ENCODE peak calls at places on chromosomes 2 and 18, in four cellular contexts. One of them, this sample, is unnamed. For H3K4me1, the result is how much of the 10 kb centered on the place peaks cover.

GRCh38 chr2:231886071-231886681 is 40.0 kb downstream of the NPPC start:
- DNase-seq in GM23338: no peak
- DNase-seq in mammary epithelial cell: no peak
- DNase-seq in right cardiac atrium: no peak
- DNase-seq in this sample: no peak

GRCh38 chr2:188245230-188245629 is 46.4 kb upstream of the GULP1 start:
- DNase-seq in mammary epithelial cell: peak
- DNase-seq in right cardiac atrium: no peak
- DNase-seq in GM23338: no peak
- DNase-seq in this sample: no peak

GRCh38 chr2:43218550-43219382 is 7.6 kb downstream of the ZFP36L2 start:
- DNase-seq in right cardiac atrium: peak
- DNase-seq in GM23338: peak
- DNase-seq in mammary epithelial cell: peak
- DNase-seq in this sample: peak

GRCh38 chr2:176080540-176081355 is 3.0 kb downstream of the EVX2 start:
- DNase-seq in GM23338: peak
- DNase-seq in mammary epithelial cell: no peak
- DNase-seq in right cardiac atrium: no peak
- DNase-seq in this sample: peak

GRCh38 chr2:11598228-11598731 is 64.4 kb downstream of the GREB1 start:
- DNase-seq in GM23338: no peak
- DNase-seq in right cardiac atrium: no peak
- DNase-seq in mammary epithelial cell: no peak
- DNase-seq in this sample: no peak

GRCh38 chr2:8452296-8452695 is 229.6 kb upstream of the ID2 start:
- DNase-seq in GM23338: no peak
- DNase-seq in right cardiac atrium: no peak
- DNase-seq in mammary epithelial cell: no peak
- DNase-seq in this sample: no peak

GRCh38 chr2:231357048-231357447 is 38.5 kb upstream of the B3GNT7 start:
- DNase-seq in GM23338: no peak
- DNase-seq in right cardiac atrium: no peak
- DNase-seq in mammary epithelial cell: no peak
- DNase-seq in this sample: no peak

GRCh38 chr2:170848587-170848986 is 31.9 kb downstream of the GAD1 start:
- DNase-seq in GM23338: no peak
- DNase-seq in mammary epithelial cell: peak
- DNase-seq in right cardiac atrium: no peak
- DNase-seq in this sample: no peak

GRCh38 chr18:63208676-63209075 is 110.9 kb downstream of the BCL2 start:
- DNase-seq in mammary epithelial cell: no peak
- DNase-seq in right cardiac atrium: no peak
- DNase-seq in GM23338: no peak
- DNase-seq in this sample: no peak

GRCh38 chr2:143513081-143513480 is 383.9 kb downstream of the ARHGAP15 start:
- DNase-seq in right cardiac atrium: peak
- DNase-seq in mammary epithelial cell: peak
- DNase-seq in GM23338: peak
- DNase-seq in this sample: peak

GRCh38 chr18:74745658-74746403 is 148.2 kb downstream of the ZNF407 start:
- DNase-seq in GM23338: no peak
- DNase-seq in right cardiac atrium: no peak
- DNase-seq in mammary epithelial cell: peak
- DNase-seq in this sample: no peak

GRCh38 chr18:35143615-35144596 is 96.9 kb upstream of the ZNF397 start:
- DNase-seq in right cardiac atrium: no peak
- DNase-seq in GM23338: peak
- DNase-seq in mammary epithelial cell: peak
- DNase-seq in this sample: peak

GRCh38 chr2:173630425-173631122 is 275.9 kb downstream of the CDCA7 start:
- DNase-seq in right cardiac atrium: no peak
- DNase-seq in mammary epithelial cell: no peak
- DNase-seq in GM23338: no peak
- DNase-seq in this sample: no peak

GRCh38 chr18:42614619-42615293 is 500.7 kb downstream of the RIT2 start:
- DNase-seq in right cardiac atrium: peak
- DNase-seq in GM23338: no peak
- DNase-seq in mammary epithelial cell: no peak
- DNase-seq in this sample: no peak

GRCh38 chr18:69889009-69889408 is 58.7 kb downstream of the CD226 start:
- DNase-seq in GM23338: no peak
- DNase-seq in mammary epithelial cell: no peak
- DNase-seq in right cardiac atrium: no peak
- DNase-seq in this sample: no peak

GRCh38 chr2:175709248-175709647 is 292.8 kb downstream of the LNPK start:
- DNase-seq in mammary epithelial cell: no peak
- DNase-seq in right cardiac atrium: no peak
- DNase-seq in GM23338: peak
- DNase-seq in this sample: no peak

GRCh38 chr2:53848062-53848461 is 11.7 kb downstream of the GPR75 start:
- DNase-seq in GM23338: no peak
- DNase-seq in right cardiac atrium: no peak
- DNase-seq in mammary epithelial cell: no peak
- DNase-seq in this sample: no peak

GRCh38 chr2:73070651-73071451 is 661 bp downstream of the SFXN5 start:
- DNase-seq in right cardiac atrium: peak
- DNase-seq in mammary epithelial cell: peak
- DNase-seq in GM23338: peak
- DNase-seq in this sample: peak

GRCh38 chr2:95074663-95075439 is 46.8 kb downstream of the MRPS5 start:
- DNase-seq in right cardiac atrium: no peak
- DNase-seq in GM23338: no peak
- DNase-seq in mammary epithelial cell: no peak
- DNase-seq in this sample: no peak

GRCh38 chr2:8511868-8512612 is 169.8 kb upstream of the ID2 start:
- DNase-seq in GM23338: no peak
- DNase-seq in right cardiac atrium: no peak
- DNase-seq in mammary epithelial cell: no peak
- DNase-seq in this sample: no peak

GRCh38 chr18:2411381-2411977 is 159.8 kb downstream of the METTL4 start:
- DNase-seq in right cardiac atrium: no peak
- DNase-seq in GM23338: no peak
- DNase-seq in mammary epithelial cell: peak
- DNase-seq in this sample: no peak

GRCh38 chr18:55401638-55402191 is 186.3 kb downstream of the TCF4 start:
- DNase-seq in mammary epithelial cell: no peak
- DNase-seq in GM23338: peak
- DNase-seq in right cardiac atrium: peak
- DNase-seq in this sample: peak

GRCh38 chr2:191280834-191281756 is 35.9 kb downstream of the MYO1B start:
- DNase-seq in GM23338: no peak
- DNase-seq in right cardiac atrium: no peak
- DNase-seq in mammary epithelial cell: no peak
- DNase-seq in this sample: no peak

GRCh38 chr18:8750954-8751415 is 45.6 kb downstream of the MTCL1 start:
- DNase-seq in GM23338: no peak
- DNase-seq in mammary epithelial cell: no peak
- DNase-seq in right cardiac atrium: no peak
- DNase-seq in this sample: peak

GRCh38 chr2:42927334-42928160 is 135.2 kb upstream of the HAAO start:
- DNase-seq in right cardiac atrium: peak
- DNase-seq in GM23338: no peak
- DNase-seq in mammary epithelial cell: no peak
- DNase-seq in this sample: no peak

GRCh38 chr18:7755753-7756475 is 188.8 kb downstream of the PTPRM start:
- DNase-seq in GM23338: no peak
- DNase-seq in right cardiac atrium: no peak
- DNase-seq in mammary epithelial cell: no peak
- DNase-seq in this sample: no peak

GRCh38 chr2:19902272-19902730 is 518 bp upstream of the TTC32 start:
- DNase-seq in mammary epithelial cell: no peak
- DNase-seq in right cardiac atrium: no peak
- DNase-seq in GM23338: no peak
- DNase-seq in this sample: no peak

GRCh38 chr2:129906861-129907235 is 72.6 kb upstream of the RAB6C start:
- DNase-seq in GM23338: no peak
- DNase-seq in mammary epithelial cell: no peak
- DNase-seq in right cardiac atrium: no peak
- DNase-seq in this sample: no peak

GRCh38 chr2:58047373-58047674 is 718 bp downstream of the VRK2 start:
- DNase-seq in mammary epithelial cell: no peak
- DNase-seq in GM23338: no peak
- DNase-seq in right cardiac atrium: no peak
- DNase-seq in this sample: no peak

DNA sequence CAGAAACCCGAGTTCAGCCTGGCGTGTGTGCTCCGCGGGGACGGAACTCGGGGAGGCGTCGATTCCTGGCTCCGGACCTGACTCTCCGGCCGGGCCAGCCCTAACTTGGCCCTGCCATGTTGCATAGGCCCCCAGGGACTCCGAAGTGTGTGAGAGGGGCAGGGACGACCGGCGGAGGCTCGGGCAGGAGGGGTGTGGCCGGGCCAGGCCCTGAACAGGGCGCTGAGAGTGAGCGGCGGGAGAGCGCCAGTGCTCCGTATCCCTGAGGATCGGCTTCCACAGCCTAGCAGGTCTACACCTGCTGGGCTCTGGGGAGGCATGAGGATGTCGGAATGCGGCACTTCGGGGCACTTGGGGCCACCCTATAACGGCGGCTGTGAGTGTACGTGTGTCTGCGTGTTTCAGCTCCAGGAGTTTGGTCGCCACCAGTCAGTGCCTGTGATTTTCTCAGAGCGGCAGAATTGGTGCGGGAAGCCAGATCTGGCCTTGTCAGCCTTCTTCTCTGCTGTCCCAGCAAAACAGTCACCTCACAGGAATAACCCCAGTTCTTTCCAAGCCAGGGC is 846 bp downstream of the KCNK3 start:
- DNase-seq in mammary epithelial cell: no peak
- DNase-seq in right cardiac atrium: peak
- DNase-seq in GM23338: peak
- DNase-seq in this sample: no peak
- H3K27ac ChIP-seq in mammary epithelial cell: no peak
- H3K27ac ChIP-seq in right cardiac atrium: peak
- H3K27ac ChIP-seq in GM23338: no peak
- H3K27ac ChIP-seq in this sample: no peak

DNA sequence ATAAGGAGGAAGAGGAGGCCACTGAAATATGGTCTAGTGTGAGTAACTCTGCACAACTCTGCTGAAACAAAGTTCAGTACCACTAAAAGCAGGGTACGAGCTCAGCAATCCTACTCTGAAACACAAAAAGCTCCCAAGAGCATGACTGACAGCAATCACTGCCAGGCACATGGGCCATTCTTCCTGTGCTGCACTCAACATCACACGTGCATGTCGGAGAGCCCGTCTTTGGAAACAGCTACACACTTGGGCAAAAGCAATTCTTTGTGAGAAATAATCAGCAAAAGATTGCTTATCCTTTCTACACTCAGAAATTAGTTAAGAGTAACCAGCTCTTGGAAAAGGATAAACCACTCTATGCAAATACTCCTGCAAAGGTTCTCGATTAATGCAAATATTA is 145.2 kb downstream of the HDAC4 start:
- DNase-seq in mammary epithelial cell: no peak
- DNase-seq in GM23338: no peak
- DNase-seq in right cardiac atrium: no peak
- DNase-seq in this sample: no peak
- H3K4me1 ChIP-seq in mammary epithelial cell: under half
- H3K4me1 ChIP-seq in GM23338: under half
- H3K4me1 ChIP-seq in right cardiac atrium: under half
- H3K4me1 ChIP-seq in this sample: under half

GRCh38 chr2:237629739-237630138 is 2.4 kb downstream of the LRRFIP1 start:
- DNase-seq in right cardiac atrium: no peak
- DNase-seq in mammary epithelial cell: peak
- DNase-seq in GM23338: no peak
- DNase-seq in this sample: no peak
- H3K27ac ChIP-seq in right cardiac atrium: no peak
- H3K27ac ChIP-seq in mammary epithelial cell: no peak
- H3K27ac ChIP-seq in GM23338: no peak
- H3K27ac ChIP-seq in this sample: no peak

GRCh38 chr2:100182494-100183355 is 40.3 kb upstream of the AFF3 start:
- DNase-seq in GM23338: peak
- DNase-seq in right cardiac atrium: peak
- DNase-seq in mammary epithelial cell: no peak
- DNase-seq in this sample: peak
- H3K4me1 ChIP-seq in GM23338: under half
- H3K4me1 ChIP-seq in right cardiac atrium: under half
- H3K4me1 ChIP-seq in mammary epithelial cell: under half
- H3K4me1 ChIP-seq in this sample: under half